ENCODE peak calls at places on chromosomes 3 and 15, in six cellular contexts. U is WERI-Rb-1, I is HL-60, T is heart left ventricle, Z is astrocyte of the hippocampus, P is ELR. Q is an unnamed sample.

GRCh38 chr3:50708620-50709019 is 33.9 kb downstream of the DOCK3 start:
- DNase-seq in U (no peak), I (no peak), T (no peak), Z (peak; percentile 61), P (no peak), Q (no peak)

GRCh38 chr3:144677118-144677517 is 705.5 kb downstream of the DIPK2A start:
- DNase-seq in U (no peak), I (no peak), T (no peak), Z (peak; percentile 33), P (peak; percentile 1), Q (peak; percentile 28)

GRCh38 chr3:195204360-195205166 is 66.4 kb downstream of the XXYLT1 start:
- DNase-seq in U (no peak), I (no peak), T (no peak), Z (peak; percentile 78), P (no peak), Q (no peak)

GRCh38 chr3:40616420-40616819 is 91.7 kb downstream of the ZNF621 start:
- DNase-seq in U (peak; percentile 24), I (no peak), T (no peak), Z (no peak), P (no peak), Q (no peak)

GRCh38 chr15:51494411-51495314 is 127.9 kb downstream of the DMXL2 start:
- DNase-seq in U (no peak), I (no peak), T (no peak), Z (no peak), P (peak; percentile 81), Q (peak; percentile 57)

GRCh38 chr3:183253961-183254815 is 1.1 kb downstream of the B3GNT5 start:
- DNase-seq in U (peak; percentile 47), I (no peak), T (peak; percentile 45), Z (peak; percentile 84), P (peak; percentile 54), Q (peak; percentile 33)

GRCh38 chr3:37595784-37596180 is 265.9 kb upstream of the CTDSPL start:
- DNase-seq in U (no peak), I (no peak), T (no peak), Z (no peak), P (no peak), Q (no peak)

GRCh38 chr15:101107625-101108457 is 144.0 kb downstream of the CHSY1 start:
- DNase-seq in U (no peak), I (no peak), T (no peak), Z (no peak), P (no peak), Q (no peak)

GRCh38 chr15:57377478-57377847 is 1.2 kb downstream of the CGNL1 start:
- DNase-seq in U (no peak), I (no peak), T (no peak), Z (no peak), P (peak; percentile 3), Q (no peak)

GRCh38 chr3:196599734-196600128 is 31.3 kb downstream of the FBXO45 start:
- DNase-seq in U (no peak), I (no peak), T (no peak), Z (no peak), P (peak; percentile 16), Q (no peak)

GRCh38 chr3:122626515-122627180 is 49.2 kb downstream of the PARP15 start:
- DNase-seq in U (no peak), I (no peak), T (no peak), Z (no peak), P (no peak), Q (no peak)

GRCh38 chr3:101104334-101104733 is 111.1 kb upstream of the ABI3BP start:
- DNase-seq in U (no peak), I (no peak), T (no peak), Z (no peak), P (no peak), Q (no peak)

GRCh38 chr3:111301238-111301798 is 229.7 kb downstream of the NECTIN3 start:
- DNase-seq in U (no peak), I (no peak), T (no peak), Z (no peak), P (peak; percentile 55), Q (no peak)

GRCh38 chr3:123686254-123686653 is 101.4 kb upstream of the HACD2 start:
- DNase-seq in U (no peak), I (no peak), T (no peak), Z (no peak), P (no peak), Q (no peak)

GRCh38 chr3:126378341-126378751 is 16.4 kb upstream of the CFAP100 start:
- DNase-seq in U (no peak), I (no peak), T (no peak), Z (no peak), P (no peak), Q (no peak)

GRCh38 chr3:140053794-140054193 is 118.8 kb downstream of the CLSTN2 start:
- DNase-seq in U (no peak), I (no peak), T (no peak), Z (no peak), P (no peak), Q (no peak)

GRCh38 chr3:197298341-197298857 is at the start of gene DLG1:
- DNase-seq in U (peak; percentile 83), I (peak; percentile 58), T (peak; percentile 89), Z (peak; percentile 98), P (peak; percentile 96), Q (peak; percentile 97)

GRCh38 chr3:54120657-54121403 is 1.5 kb upstream of the CACNA2D3 start:
- DNase-seq in U (peak; percentile 16), I (no peak), T (no peak), Z (peak; percentile 43), P (no peak), Q (no peak)

GRCh38 chr3:36911990-36912804 is 32.7 kb downstream of the TRANK1 start:
- DNase-seq in U (no peak), I (peak; percentile 50), T (no peak), Z (peak; percentile 62), P (peak; percentile 68), Q (peak; percentile 40)

GRCh38 chr15:70137975-70138374 is 40.3 kb upstream of the TLE3 start:
- DNase-seq in U (no peak), I (no peak), T (no peak), Z (no peak), P (no peak), Q (no peak)

GRCh38 chr15:64051645-64052259 is 5.5 kb upstream of the DAPK2 start:
- DNase-seq in U (no peak), I (no peak), T (no peak), Z (no peak), P (no peak), Q (no peak)

GRCh38 chr15:77840962-77841361 is 208.2 kb upstream of the LINGO1 start:
- DNase-seq in U (no peak), I (no peak), T (no peak), Z (peak; percentile 91), P (peak; percentile 65), Q (peak; percentile 62)

GRCh38 chr15:64460737-64461576 is 579 bp downstream of the ZNF609 start:
- DNase-seq in U (peak; percentile 55), I (no peak), T (peak; percentile 28), Z (peak; percentile 80), P (peak; percentile 83), Q (peak; percentile 84)

GRCh38 chr3:71710906-71711494 is 14.2 kb downstream of the EIF4E3 start:
- DNase-seq in U (no peak), I (no peak), T (no peak), Z (peak; percentile 70), P (peak; percentile 68), Q (peak; percentile 37)

GRCh38 chr3:112647122-112647521 is 6.2 kb upstream of the CCDC80 start:
- DNase-seq in U (no peak), I (no peak), T (no peak), Z (peak; percentile 91), P (peak; percentile 94), Q (peak; percentile 96)

GRCh38 chr15:81480645-81481053 is 106.6 kb upstream of the TMC3 start:
- DNase-seq in U (peak; percentile 22), I (no peak), T (peak; percentile 23), Z (peak; percentile 77), P (peak; percentile 66), Q (peak; percentile 59)

GRCh38 chr15:85171736-85172135 is 190.1 kb downstream of the PDE8A start:
- DNase-seq in U (no peak), I (no peak), T (no peak), Z (peak; percentile 4), P (no peak), Q (no peak)

GRCh38 chr3:123424321-123424998 is 24.4 kb downstream of the ADCY5 start:
- DNase-seq in U (no peak), I (no peak), T (peak; percentile 51), Z (no peak), P (no peak), Q (no peak)

GRCh38 chr3:173663664-173664063 is 266.1 kb downstream of the NLGN1 start:
- DNase-seq in U (no peak), I (no peak), T (no peak), Z (no peak), P (peak; percentile 69), Q (peak; percentile 54)

GRCh38 chr3:155617346-155617745 is 127.5 kb downstream of the PLCH1 start:
- DNase-seq in U (no peak), I (no peak), T (no peak), Z (no peak), P (no peak), Q (no peak)

GRCh38 chr15:29331071-29331470 is 61.4 kb upstream of the NSMCE3 start:
- DNase-seq in U (no peak), I (no peak), T (no peak), Z (no peak), P (no peak), Q (no peak)

GRCh38 chr3:15953841-15954240 is 156.1 kb upstream of the ANKRD28 start:
- DNase-seq in U (no peak), I (no peak), T (no peak), Z (no peak), P (peak; percentile 40), Q (no peak)

GRCh38 chr3:170196833-170197232 is 15.3 kb upstream of the PHC3 start:
- DNase-seq in U (no peak), I (no peak), T (no peak), Z (no peak), P (peak; percentile 69), Q (no peak)

GRCh38 chr3:27312044-27312668 is 57.0 kb downstream of the NEK10 start:
- DNase-seq in U (peak; percentile 14), I (peak; percentile 5), T (no peak), Z (peak; percentile 88), P (peak; percentile 80), Q (peak; percentile 83)